ENCODE peak calls at places on chromosomes 5 and 9, in four cellular contexts. One of them, this sample, is unnamed. For H3K4me1, the result is how much of the 10 kb centered on the place peaks cover.

GRCh38 chr9:120729796-120730195 is 15.5 kb upstream of the MEGF9 start:
- DNase-seq in heart left ventricle: no peak
- DNase-seq in endothelial cell of umbilical vein: no peak
- DNase-seq in tibial nerve: no peak
- DNase-seq in this sample: no peak

GRCh38 chr9:70110194-70111041 is 66.8 kb downstream of the MAMDC2 start:
- DNase-seq in heart left ventricle: peak
- DNase-seq in endothelial cell of umbilical vein: peak
- DNase-seq in tibial nerve: no peak
- DNase-seq in this sample: no peak

GRCh38 chr5:135993248-135993893 is 35.4 kb upstream of the TGFBI start:
- DNase-seq in tibial nerve: no peak
- DNase-seq in endothelial cell of umbilical vein: peak
- DNase-seq in heart left ventricle: no peak
- DNase-seq in this sample: no peak

GRCh38 chr5:93782978-93783377 is 41.6 kb upstream of the POU5F2 start:
- DNase-seq in tibial nerve: no peak
- DNase-seq in heart left ventricle: no peak
- DNase-seq in endothelial cell of umbilical vein: no peak
- DNase-seq in this sample: no peak

GRCh38 chr9:81632599-81632998 is 56.7 kb downstream of the TLE1 start:
- DNase-seq in tibial nerve: no peak
- DNase-seq in endothelial cell of umbilical vein: peak
- DNase-seq in heart left ventricle: no peak
- DNase-seq in this sample: no peak

GRCh38 chr5:134374234-134374633 is 2.9 kb downstream of the UBE2B start:
- DNase-seq in tibial nerve: no peak
- DNase-seq in heart left ventricle: no peak
- DNase-seq in endothelial cell of umbilical vein: no peak
- DNase-seq in this sample: no peak

GRCh38 chr5:107466233-107466769 is 204.4 kb downstream of the EFNA5 start:
- DNase-seq in endothelial cell of umbilical vein: peak
- DNase-seq in heart left ventricle: no peak
- DNase-seq in tibial nerve: no peak
- DNase-seq in this sample: peak

GRCh38 chr9:79362100-79363081 is 209.4 kb upstream of the TLE4 start:
- DNase-seq in heart left ventricle: no peak
- DNase-seq in tibial nerve: no peak
- DNase-seq in endothelial cell of umbilical vein: peak
- DNase-seq in this sample: no peak

GRCh38 chr5:141845371-141845821 is 32.8 kb downstream of the PCDH1 start:
- DNase-seq in tibial nerve: no peak
- DNase-seq in endothelial cell of umbilical vein: no peak
- DNase-seq in heart left ventricle: no peak
- DNase-seq in this sample: peak

GRCh38 chr9:120741701-120742100 is 27.4 kb upstream of the MEGF9 start:
- DNase-seq in heart left ventricle: no peak
- DNase-seq in endothelial cell of umbilical vein: peak
- DNase-seq in tibial nerve: no peak
- DNase-seq in this sample: no peak

GRCh38 chr9:74458832-74459231 is 38.3 kb upstream of the RORB start:
- DNase-seq in endothelial cell of umbilical vein: no peak
- DNase-seq in heart left ventricle: no peak
- DNase-seq in tibial nerve: no peak
- DNase-seq in this sample: no peak

GRCh38 chr9:131554088-131554864 is 9.0 kb downstream of the PRRT1B start:
- DNase-seq in heart left ventricle: no peak
- DNase-seq in tibial nerve: no peak
- DNase-seq in endothelial cell of umbilical vein: no peak
- DNase-seq in this sample: peak

GRCh38 chr9:68704804-68705635 is at the start of gene PIP5K1B:
- DNase-seq in heart left ventricle: peak
- DNase-seq in tibial nerve: no peak
- DNase-seq in endothelial cell of umbilical vein: peak
- DNase-seq in this sample: peak

GRCh38 chr9:137178939-137179630 is 7.2 kb upstream of the TMEM210 start:
- DNase-seq in heart left ventricle: no peak
- DNase-seq in endothelial cell of umbilical vein: no peak
- DNase-seq in tibial nerve: no peak
- DNase-seq in this sample: no peak

GRCh38 chr9:23821400-23822181 is 4.4 kb downstream of the ELAVL2 start:
- DNase-seq in tibial nerve: no peak
- DNase-seq in endothelial cell of umbilical vein: peak
- DNase-seq in heart left ventricle: peak
- DNase-seq in this sample: peak

GRCh38 chr5:116137544-116138378 is 52.9 kb downstream of the COMMD10 start:
- DNase-seq in tibial nerve: no peak
- DNase-seq in heart left ventricle: no peak
- DNase-seq in endothelial cell of umbilical vein: peak
- DNase-seq in this sample: no peak

GRCh38 chr5:174849426-174849825 is 125.0 kb downstream of the MSX2 start:
- DNase-seq in tibial nerve: no peak
- DNase-seq in endothelial cell of umbilical vein: no peak
- DNase-seq in heart left ventricle: no peak
- DNase-seq in this sample: no peak

GRCh38 chr9:91071185-91071990 is 269.8 kb downstream of the SYK start:
- DNase-seq in endothelial cell of umbilical vein: peak
- DNase-seq in heart left ventricle: no peak
- DNase-seq in tibial nerve: no peak
- DNase-seq in this sample: peak

GRCh38 chr5:67047616-67048015 is 149.0 kb downstream of the CD180 start:
- DNase-seq in heart left ventricle: no peak
- DNase-seq in endothelial cell of umbilical vein: no peak
- DNase-seq in tibial nerve: no peak
- DNase-seq in this sample: no peak

GRCh38 chr9:132538071-132538470 is 44.3 kb upstream of the BARHL1 start:
- DNase-seq in heart left ventricle: no peak
- DNase-seq in tibial nerve: no peak
- DNase-seq in endothelial cell of umbilical vein: no peak
- DNase-seq in this sample: no peak

GRCh38 chr5:176545737-176546509 is 3.2 kb upstream of the CDHR2 start:
- DNase-seq in tibial nerve: no peak
- DNase-seq in heart left ventricle: no peak
- DNase-seq in endothelial cell of umbilical vein: no peak
- DNase-seq in this sample: no peak

GRCh38 chr9:36781532-36781931 is 208.8 kb downstream of the MELK start:
- DNase-seq in heart left ventricle: no peak
- DNase-seq in endothelial cell of umbilical vein: peak
- DNase-seq in tibial nerve: no peak
- DNase-seq in this sample: peak

GRCh38 chr9:18999173-18999785 is 33.7 kb downstream of the SAXO1 start:
- DNase-seq in heart left ventricle: no peak
- DNase-seq in tibial nerve: no peak
- DNase-seq in endothelial cell of umbilical vein: no peak
- DNase-seq in this sample: no peak

GRCh38 chr5:51043740-51044139 is 339.5 kb upstream of the ISL1 start:
- DNase-seq in endothelial cell of umbilical vein: no peak
- DNase-seq in tibial nerve: no peak
- DNase-seq in heart left ventricle: no peak
- DNase-seq in this sample: no peak

GRCh38 chr5:37248970-37249819 is at the start of gene CPLANE1:
- DNase-seq in heart left ventricle: peak
- DNase-seq in endothelial cell of umbilical vein: peak
- DNase-seq in tibial nerve: peak
- DNase-seq in this sample: peak

GRCh38 chr9:120383611-120383998 is 196.4 kb downstream of the CDK5RAP2 start:
- DNase-seq in endothelial cell of umbilical vein: no peak
- DNase-seq in heart left ventricle: no peak
- DNase-seq in tibial nerve: no peak
- DNase-seq in this sample: peak

GRCh38 chr5:99061711-99062110 is 132.9 kb upstream of the CHD1 start:
- DNase-seq in heart left ventricle: no peak
- DNase-seq in endothelial cell of umbilical vein: no peak
- DNase-seq in tibial nerve: no peak
- DNase-seq in this sample: no peak

GRCh38 chr9:12996971-12997370 is 222.2 kb downstream of the LURAP1L start:
- DNase-seq in heart left ventricle: no peak
- DNase-seq in tibial nerve: no peak
- DNase-seq in endothelial cell of umbilical vein: no peak
- DNase-seq in this sample: no peak

GRCh38 chr5:147780924-147781530 is 1.5 kb downstream of the JAKMIP2 start:
- DNase-seq in heart left ventricle: no peak
- DNase-seq in tibial nerve: no peak
- DNase-seq in endothelial cell of umbilical vein: no peak
- DNase-seq in this sample: no peak
- H3K4me3 ChIP-seq in heart left ventricle: no peak
- H3K4me3 ChIP-seq in tibial nerve: no peak
- H3K4me3 ChIP-seq in endothelial cell of umbilical vein: no peak
- H3K4me3 ChIP-seq in this sample: peak

GRCh38 chr9:99358668-99359067 is 136.6 kb downstream of the SEC61B start:
- DNase-seq in heart left ventricle: peak
- DNase-seq in tibial nerve: no peak
- DNase-seq in endothelial cell of umbilical vein: no peak
- DNase-seq in this sample: no peak
- H3K4me1 ChIP-seq in heart left ventricle: under half
- H3K4me1 ChIP-seq in tibial nerve: under half
- H3K4me1 ChIP-seq in endothelial cell of umbilical vein: under half
- H3K4me1 ChIP-seq in this sample: under half

GRCh38 chr9:124414612-124415011 is 630 bp downstream of the PSMB7 start:
- DNase-seq in tibial nerve: no peak
- DNase-seq in endothelial cell of umbilical vein: peak
- DNase-seq in heart left ventricle: no peak
- DNase-seq in this sample: no peak

GRCh38 chr9:124410321-124410913 is 4.8 kb downstream of the PSMB7 start:
- DNase-seq in heart left ventricle: no peak
- DNase-seq in endothelial cell of umbilical vein: peak
- DNase-seq in tibial nerve: no peak
- DNase-seq in this sample: no peak

GRCh38 chr9:124411514-124412227 is 3.6 kb downstream of the PSMB7 start:
- DNase-seq in endothelial cell of umbilical vein: peak
- DNase-seq in heart left ventricle: no peak
- DNase-seq in tibial nerve: no peak
- DNase-seq in this sample: no peak

GRCh38 chr9:124409410-124409809 is 5.8 kb downstream of the PSMB7 start:
- DNase-seq in tibial nerve: no peak
- DNase-seq in heart left ventricle: no peak
- DNase-seq in endothelial cell of umbilical vein: peak
- DNase-seq in this sample: no peak

GRCh38 chr9:124412228-124412575 is 3.0 kb downstream of the PSMB7 start:
- DNase-seq in heart left ventricle: no peak
- DNase-seq in endothelial cell of umbilical vein: no peak
- DNase-seq in tibial nerve: no peak
- DNase-seq in this sample: no peak
- H3K4me3 ChIP-seq in heart left ventricle: no peak
- H3K4me3 ChIP-seq in endothelial cell of umbilical vein: no peak
- H3K4me3 ChIP-seq in tibial nerve: no peak
- H3K4me3 ChIP-seq in this sample: no peak

GRCh38 chr9:109101202-109101595 is 18.5 kb downstream of the TMEM245 start:
- DNase-seq in tibial nerve: no peak
- DNase-seq in endothelial cell of umbilical vein: no peak
- DNase-seq in heart left ventricle: no peak
- DNase-seq in this sample: no peak
- H3K4me1 ChIP-seq in tibial nerve: half or more
- H3K4me1 ChIP-seq in endothelial cell of umbilical vein: half or more
- H3K4me1 ChIP-seq in heart left ventricle: half or more
- H3K4me1 ChIP-seq in this sample: under half

DNA sequence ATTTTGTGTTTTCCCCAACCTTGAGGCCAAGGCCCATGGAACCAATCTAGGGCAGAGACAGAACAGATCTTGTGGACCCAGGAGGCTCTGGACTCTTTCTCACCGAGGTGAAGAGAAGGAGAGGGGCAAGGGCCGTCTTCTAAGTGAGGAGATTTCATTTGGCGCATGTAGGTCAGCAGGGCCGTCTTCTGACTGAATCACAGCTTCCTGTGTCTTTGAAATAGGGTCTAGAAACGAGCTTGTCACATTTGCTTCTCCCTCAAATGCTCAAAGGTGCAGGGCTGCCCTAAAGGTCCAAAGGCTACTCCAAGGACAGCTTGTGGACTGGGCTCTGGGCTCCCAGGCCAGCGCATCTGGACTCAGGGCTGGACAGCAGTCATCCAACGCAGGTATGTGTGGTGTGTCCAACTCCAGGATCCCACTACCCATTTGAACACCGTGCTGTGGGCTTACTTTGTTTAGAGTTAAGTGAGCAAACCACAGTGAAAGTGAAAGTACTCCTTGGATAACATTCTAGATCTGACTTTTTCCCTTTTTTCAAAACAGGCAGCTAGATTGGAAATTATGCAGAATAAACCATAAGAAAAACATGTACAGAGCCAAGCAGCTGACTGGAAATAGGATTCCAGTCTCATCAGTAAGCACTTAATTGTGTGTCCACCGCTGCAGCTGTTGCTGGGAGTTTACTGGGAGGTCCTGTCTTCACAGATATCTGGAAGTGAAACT is 357.0 kb downstream of the GADD45G start:
- DNase-seq in endothelial cell of umbilical vein: no peak
- DNase-seq in tibial nerve: no peak
- DNase-seq in heart left ventricle: peak
- DNase-seq in this sample: no peak
- H3K4me3 ChIP-seq in endothelial cell of umbilical vein: no peak
- H3K4me3 ChIP-seq in tibial nerve: no peak
- H3K4me3 ChIP-seq in heart left ventricle: no peak
- H3K4me3 ChIP-seq in this sample: no peak

GRCh38 chr5:149488645-149489306 is 62.5 kb downstream of the CSNK1A1 start:
- DNase-seq in endothelial cell of umbilical vein: no peak
- DNase-seq in tibial nerve: no peak
- DNase-seq in heart left ventricle: no peak
- DNase-seq in this sample: no peak
- H3K4me1 ChIP-seq in endothelial cell of umbilical vein: under half
- H3K4me1 ChIP-seq in tibial nerve: under half
- H3K4me1 ChIP-seq in heart left ventricle: under half
- H3K4me1 ChIP-seq in this sample: under half

DNA sequence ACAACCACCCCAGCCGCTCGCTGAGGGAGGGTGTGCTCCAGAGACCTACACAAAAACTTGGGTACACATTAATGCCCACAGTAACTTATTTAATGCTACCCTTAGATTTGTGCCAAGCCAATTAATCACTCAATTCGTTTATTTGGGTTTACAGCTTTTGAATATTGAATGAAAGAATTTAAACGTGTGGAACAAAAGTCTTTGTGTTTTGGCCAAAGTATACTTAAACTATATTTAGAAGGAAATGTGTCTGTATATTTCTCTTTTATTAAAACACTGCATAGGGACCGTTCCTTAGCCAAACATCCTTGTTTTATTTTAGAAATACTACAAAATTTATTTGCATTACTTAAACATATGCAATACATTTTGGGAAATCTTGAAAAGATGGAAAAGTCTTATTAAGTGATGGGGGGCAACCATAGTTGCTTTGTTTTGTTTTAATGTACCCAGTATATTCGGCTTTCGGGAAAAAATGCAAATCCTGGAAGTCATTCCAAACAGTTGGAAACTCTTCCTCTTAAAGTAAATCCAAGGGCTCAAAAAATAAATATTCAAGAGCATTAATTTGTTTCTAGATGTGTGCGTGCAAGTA is 11.8 kb downstream of the ZNF608 start:
- DNase-seq in tibial nerve: no peak
- DNase-seq in heart left ventricle: no peak
- DNase-seq in endothelial cell of umbilical vein: no peak
- DNase-seq in this sample: no peak
- H3K4me3 ChIP-seq in tibial nerve: peak
- H3K4me3 ChIP-seq in heart left ventricle: peak
- H3K4me3 ChIP-seq in endothelial cell of umbilical vein: no peak
- H3K4me3 ChIP-seq in this sample: peak